ENCODE peak calls at places on chromosomes 7 and 10, in ten cellular contexts. One of them, this sample, is unnamed.

GRCh38 chr10:120945801-120946302 is 94.7 kb downstream of the WDR11 start:
- DNase-seq in OCI-LY7: no peak
- DNase-seq in A172: no peak
- DNase-seq in tibial artery: no peak
- DNase-seq in GM19239: no peak
- DNase-seq in fibroblast of the conjunctiva: no peak
- DNase-seq in stimulated activated CD8-positive, alpha-beta memory T cell treated with anti-CD3 and anti-CD28 coated beads, Interleukin-2, amount 100 ng/mL, for 48 hours: no peak
- DNase-seq in cardiac muscle cell: peak; percentile 62
- DNase-seq in activated T-cell treated with anti-CD3 and anti-CD28 coated beads for 1 hour: no peak
- DNase-seq in Ammon's horn: peak; percentile 97
- DNase-seq in this sample: no peak

GRCh38 chr10:129096340-129096984 is 370.6 kb upstream of the MGMT start:
- DNase-seq in OCI-LY7: no peak
- DNase-seq in A172: no peak
- DNase-seq in tibial artery: peak; percentile 72
- DNase-seq in GM19239: no peak
- DNase-seq in fibroblast of the conjunctiva: peak; percentile 93
- DNase-seq in stimulated activated CD8-positive, alpha-beta memory T cell treated with anti-CD3 and anti-CD28 coated beads, Interleukin-2, amount 100 ng/mL, for 48 hours: no peak
- DNase-seq in cardiac muscle cell: peak; percentile 99
- DNase-seq in activated T-cell treated with anti-CD3 and anti-CD28 coated beads for 1 hour: no peak
- DNase-seq in Ammon's horn: no peak
- DNase-seq in this sample: no peak

GRCh38 chr7:79452032-79452494 is 1.4 kb downstream of the MAGI2 start:
- DNase-seq in OCI-LY7: no peak
- DNase-seq in A172: peak; percentile 69
- DNase-seq in tibial artery: peak; percentile 95
- DNase-seq in GM19239: no peak
- DNase-seq in fibroblast of the conjunctiva: peak; percentile 83
- DNase-seq in stimulated activated CD8-positive, alpha-beta memory T cell treated with anti-CD3 and anti-CD28 coated beads, Interleukin-2, amount 100 ng/mL, for 48 hours: no peak
- DNase-seq in cardiac muscle cell: peak; percentile 94
- DNase-seq in activated T-cell treated with anti-CD3 and anti-CD28 coated beads for 1 hour: no peak
- DNase-seq in Ammon's horn: peak; percentile 94
- DNase-seq in this sample: peak; percentile 34

GRCh38 chr10:49645417-49646255 is 31.8 kb downstream of the CHAT start:
- DNase-seq in OCI-LY7: no peak
- DNase-seq in A172: no peak
- DNase-seq in tibial artery: no peak
- DNase-seq in GM19239: no peak
- DNase-seq in fibroblast of the conjunctiva: no peak
- DNase-seq in stimulated activated CD8-positive, alpha-beta memory T cell treated with anti-CD3 and anti-CD28 coated beads, Interleukin-2, amount 100 ng/mL, for 48 hours: no peak
- DNase-seq in cardiac muscle cell: no peak
- DNase-seq in activated T-cell treated with anti-CD3 and anti-CD28 coated beads for 1 hour: no peak
- DNase-seq in Ammon's horn: no peak
- DNase-seq in this sample: no peak

GRCh38 chr10:18737841-18738240 is 78.6 kb downstream of the ARL5B start:
- DNase-seq in OCI-LY7: no peak
- DNase-seq in A172: peak; percentile 74
- DNase-seq in tibial artery: no peak
- DNase-seq in GM19239: no peak
- DNase-seq in fibroblast of the conjunctiva: peak; percentile 27
- DNase-seq in stimulated activated CD8-positive, alpha-beta memory T cell treated with anti-CD3 and anti-CD28 coated beads, Interleukin-2, amount 100 ng/mL, for 48 hours: no peak
- DNase-seq in cardiac muscle cell: peak; percentile 46
- DNase-seq in activated T-cell treated with anti-CD3 and anti-CD28 coated beads for 1 hour: no peak
- DNase-seq in Ammon's horn: no peak
- DNase-seq in this sample: no peak

GRCh38 chr7:82444220-82445049 is 858 bp upstream of the CACNA2D1 start:
- DNase-seq in OCI-LY7: no peak
- DNase-seq in A172: no peak
- DNase-seq in tibial artery: no peak
- DNase-seq in GM19239: no peak
- DNase-seq in fibroblast of the conjunctiva: no peak
- DNase-seq in stimulated activated CD8-positive, alpha-beta memory T cell treated with anti-CD3 and anti-CD28 coated beads, Interleukin-2, amount 100 ng/mL, for 48 hours: no peak
- DNase-seq in cardiac muscle cell: no peak
- DNase-seq in activated T-cell treated with anti-CD3 and anti-CD28 coated beads for 1 hour: no peak
- DNase-seq in Ammon's horn: no peak
- DNase-seq in this sample: peak; percentile 87

GRCh38 chr10:126041804-126042231 is 145.5 kb downstream of the FANK1 start:
- DNase-seq in OCI-LY7: peak; percentile 76
- DNase-seq in A172: peak; percentile 14
- DNase-seq in tibial artery: peak; percentile 89
- DNase-seq in GM19239: peak; percentile 75
- DNase-seq in fibroblast of the conjunctiva: no peak
- DNase-seq in stimulated activated CD8-positive, alpha-beta memory T cell treated with anti-CD3 and anti-CD28 coated beads, Interleukin-2, amount 100 ng/mL, for 48 hours: peak; percentile 39
- DNase-seq in cardiac muscle cell: peak; percentile 92
- DNase-seq in activated T-cell treated with anti-CD3 and anti-CD28 coated beads for 1 hour: peak; percentile 39
- DNase-seq in Ammon's horn: peak; percentile 85
- DNase-seq in this sample: peak; percentile 24

GRCh38 chr10:81215498-81215897 is 659.5 kb upstream of the NRG3 start:
- DNase-seq in OCI-LY7: no peak
- DNase-seq in A172: peak; percentile 2
- DNase-seq in tibial artery: no peak
- DNase-seq in GM19239: no peak
- DNase-seq in fibroblast of the conjunctiva: no peak
- DNase-seq in stimulated activated CD8-positive, alpha-beta memory T cell treated with anti-CD3 and anti-CD28 coated beads, Interleukin-2, amount 100 ng/mL, for 48 hours: no peak
- DNase-seq in cardiac muscle cell: peak; percentile 65
- DNase-seq in activated T-cell treated with anti-CD3 and anti-CD28 coated beads for 1 hour: no peak
- DNase-seq in Ammon's horn: peak; percentile 1
- DNase-seq in this sample: no peak

GRCh38 chr7:120951309-120951706 is 731 bp downstream of the ING3 start:
- DNase-seq in OCI-LY7: no peak
- DNase-seq in A172: no peak
- DNase-seq in tibial artery: no peak
- DNase-seq in GM19239: no peak
- DNase-seq in fibroblast of the conjunctiva: no peak
- DNase-seq in stimulated activated CD8-positive, alpha-beta memory T cell treated with anti-CD3 and anti-CD28 coated beads, Interleukin-2, amount 100 ng/mL, for 48 hours: no peak
- DNase-seq in cardiac muscle cell: no peak
- DNase-seq in activated T-cell treated with anti-CD3 and anti-CD28 coated beads for 1 hour: no peak
- DNase-seq in Ammon's horn: no peak
- DNase-seq in this sample: no peak

GRCh38 chr7:93651603-93652159 is 77.2 kb upstream of the CALCR start:
- DNase-seq in OCI-LY7: no peak
- DNase-seq in A172: no peak
- DNase-seq in tibial artery: no peak
- DNase-seq in GM19239: no peak
- DNase-seq in fibroblast of the conjunctiva: no peak
- DNase-seq in stimulated activated CD8-positive, alpha-beta memory T cell treated with anti-CD3 and anti-CD28 coated beads, Interleukin-2, amount 100 ng/mL, for 48 hours: no peak
- DNase-seq in cardiac muscle cell: no peak
- DNase-seq in activated T-cell treated with anti-CD3 and anti-CD28 coated beads for 1 hour: no peak
- DNase-seq in Ammon's horn: no peak
- DNase-seq in this sample: no peak

GRCh38 chr7:36084485-36085091 is 68.5 kb upstream of the EEPD1 start:
- DNase-seq in OCI-LY7: no peak
- DNase-seq in A172: peak; percentile 41
- DNase-seq in tibial artery: no peak
- DNase-seq in GM19239: no peak
- DNase-seq in fibroblast of the conjunctiva: no peak
- DNase-seq in stimulated activated CD8-positive, alpha-beta memory T cell treated with anti-CD3 and anti-CD28 coated beads, Interleukin-2, amount 100 ng/mL, for 48 hours: no peak
- DNase-seq in cardiac muscle cell: peak; percentile 71
- DNase-seq in activated T-cell treated with anti-CD3 and anti-CD28 coated beads for 1 hour: no peak
- DNase-seq in Ammon's horn: peak; percentile 23
- DNase-seq in this sample: peak; percentile 62

GRCh38 chr10:104406715-104407517 is 53.3 kb downstream of the CFAP58 start:
- DNase-seq in OCI-LY7: peak; percentile 25
- DNase-seq in A172: peak; percentile 48
- DNase-seq in tibial artery: no peak
- DNase-seq in GM19239: no peak
- DNase-seq in fibroblast of the conjunctiva: peak; percentile 42
- DNase-seq in stimulated activated CD8-positive, alpha-beta memory T cell treated with anti-CD3 and anti-CD28 coated beads, Interleukin-2, amount 100 ng/mL, for 48 hours: no peak
- DNase-seq in cardiac muscle cell: peak; percentile 67
- DNase-seq in activated T-cell treated with anti-CD3 and anti-CD28 coated beads for 1 hour: no peak
- DNase-seq in Ammon's horn: peak; percentile 68
- DNase-seq in this sample: peak; percentile 54

GRCh38 chr10:91162495-91163268 is 57.8 kb upstream of the PCGF5 start:
- DNase-seq in OCI-LY7: peak; percentile 42
- DNase-seq in A172: peak; percentile 40
- DNase-seq in tibial artery: peak; percentile 81
- DNase-seq in GM19239: peak; percentile 61
- DNase-seq in fibroblast of the conjunctiva: peak; percentile 16
- DNase-seq in stimulated activated CD8-positive, alpha-beta memory T cell treated with anti-CD3 and anti-CD28 coated beads, Interleukin-2, amount 100 ng/mL, for 48 hours: peak; percentile 48
- DNase-seq in cardiac muscle cell: peak; percentile 65
- DNase-seq in activated T-cell treated with anti-CD3 and anti-CD28 coated beads for 1 hour: peak; percentile 74
- DNase-seq in Ammon's horn: peak; percentile 93
- DNase-seq in this sample: peak; percentile 56

GRCh38 chr10:4720463-4720862 is 105.5 kb upstream of the AKR1E2 start:
- DNase-seq in OCI-LY7: no peak
- DNase-seq in A172: no peak
- DNase-seq in tibial artery: no peak
- DNase-seq in GM19239: no peak
- DNase-seq in fibroblast of the conjunctiva: no peak
- DNase-seq in stimulated activated CD8-positive, alpha-beta memory T cell treated with anti-CD3 and anti-CD28 coated beads, Interleukin-2, amount 100 ng/mL, for 48 hours: no peak
- DNase-seq in cardiac muscle cell: peak; percentile 19
- DNase-seq in activated T-cell treated with anti-CD3 and anti-CD28 coated beads for 1 hour: no peak
- DNase-seq in Ammon's horn: no peak
- DNase-seq in this sample: no peak

GRCh38 chr10:3814832-3815209 is 29.8 kb upstream of the KLF6 start:
- DNase-seq in OCI-LY7: no peak
- DNase-seq in A172: no peak
- DNase-seq in tibial artery: no peak
- DNase-seq in GM19239: no peak
- DNase-seq in fibroblast of the conjunctiva: no peak
- DNase-seq in stimulated activated CD8-positive, alpha-beta memory T cell treated with anti-CD3 and anti-CD28 coated beads, Interleukin-2, amount 100 ng/mL, for 48 hours: no peak
- DNase-seq in cardiac muscle cell: no peak
- DNase-seq in activated T-cell treated with anti-CD3 and anti-CD28 coated beads for 1 hour: no peak
- DNase-seq in Ammon's horn: no peak
- DNase-seq in this sample: no peak

GRCh38 chr10:33537066-33537465 is 202.6 kb upstream of the NRP1 start:
- DNase-seq in OCI-LY7: no peak
- DNase-seq in A172: no peak
- DNase-seq in tibial artery: no peak
- DNase-seq in GM19239: no peak
- DNase-seq in fibroblast of the conjunctiva: no peak
- DNase-seq in stimulated activated CD8-positive, alpha-beta memory T cell treated with anti-CD3 and anti-CD28 coated beads, Interleukin-2, amount 100 ng/mL, for 48 hours: no peak
- DNase-seq in cardiac muscle cell: no peak
- DNase-seq in activated T-cell treated with anti-CD3 and anti-CD28 coated beads for 1 hour: no peak
- DNase-seq in Ammon's horn: no peak
- DNase-seq in this sample: no peak

GRCh38 chr7:35524112-35524804 is 170.7 kb downstream of the HERPUD2 start:
- DNase-seq in OCI-LY7: no peak
- DNase-seq in A172: no peak
- DNase-seq in tibial artery: no peak
- DNase-seq in GM19239: no peak
- DNase-seq in fibroblast of the conjunctiva: no peak
- DNase-seq in stimulated activated CD8-positive, alpha-beta memory T cell treated with anti-CD3 and anti-CD28 coated beads, Interleukin-2, amount 100 ng/mL, for 48 hours: no peak
- DNase-seq in cardiac muscle cell: no peak
- DNase-seq in activated T-cell treated with anti-CD3 and anti-CD28 coated beads for 1 hour: no peak
- DNase-seq in Ammon's horn: no peak
- DNase-seq in this sample: no peak

GRCh38 chr10:132722980-132723970 is 62.7 kb downstream of the NKX6-2 start:
- DNase-seq in OCI-LY7: no peak
- DNase-seq in A172: no peak
- DNase-seq in tibial artery: no peak
- DNase-seq in GM19239: no peak
- DNase-seq in fibroblast of the conjunctiva: no peak
- DNase-seq in stimulated activated CD8-positive, alpha-beta memory T cell treated with anti-CD3 and anti-CD28 coated beads, Interleukin-2, amount 100 ng/mL, for 48 hours: no peak
- DNase-seq in cardiac muscle cell: no peak
- DNase-seq in activated T-cell treated with anti-CD3 and anti-CD28 coated beads for 1 hour: no peak
- DNase-seq in Ammon's horn: no peak
- DNase-seq in this sample: peak; percentile 66

GRCh38 chr7:17370901-17371550 is 72.6 kb downstream of the AHR start:
- DNase-seq in OCI-LY7: no peak
- DNase-seq in A172: peak; percentile 56
- DNase-seq in tibial artery: no peak
- DNase-seq in GM19239: no peak
- DNase-seq in fibroblast of the conjunctiva: no peak
- DNase-seq in stimulated activated CD8-positive, alpha-beta memory T cell treated with anti-CD3 and anti-CD28 coated beads, Interleukin-2, amount 100 ng/mL, for 48 hours: no peak
- DNase-seq in cardiac muscle cell: no peak
- DNase-seq in activated T-cell treated with anti-CD3 and anti-CD28 coated beads for 1 hour: no peak
- DNase-seq in Ammon's horn: no peak
- DNase-seq in this sample: peak; percentile 28

GRCh38 chr10:8036521-8037198 is 17.8 kb upstream of the GATA3 start:
- DNase-seq in OCI-LY7: no peak
- DNase-seq in A172: no peak
- DNase-seq in tibial artery: peak; percentile 1
- DNase-seq in GM19239: no peak
- DNase-seq in fibroblast of the conjunctiva: no peak
- DNase-seq in stimulated activated CD8-positive, alpha-beta memory T cell treated with anti-CD3 and anti-CD28 coated beads, Interleukin-2, amount 100 ng/mL, for 48 hours: no peak
- DNase-seq in cardiac muscle cell: no peak
- DNase-seq in activated T-cell treated with anti-CD3 and anti-CD28 coated beads for 1 hour: no peak
- DNase-seq in Ammon's horn: no peak
- DNase-seq in this sample: no peak

GRCh38 chr7:20839196-20839735 is 52.6 kb upstream of the SP8 start:
- DNase-seq in OCI-LY7: no peak
- DNase-seq in A172: peak; percentile 6
- DNase-seq in tibial artery: no peak
- DNase-seq in GM19239: no peak
- DNase-seq in fibroblast of the conjunctiva: no peak
- DNase-seq in stimulated activated CD8-positive, alpha-beta memory T cell treated with anti-CD3 and anti-CD28 coated beads, Interleukin-2, amount 100 ng/mL, for 48 hours: no peak
- DNase-seq in cardiac muscle cell: no peak
- DNase-seq in activated T-cell treated with anti-CD3 and anti-CD28 coated beads for 1 hour: no peak
- DNase-seq in Ammon's horn: no peak
- DNase-seq in this sample: no peak

GRCh38 chr7:43577485-43577951 is 5.4 kb upstream of the STK17A start:
- DNase-seq in OCI-LY7: no peak
- DNase-seq in A172: peak; percentile 47
- DNase-seq in tibial artery: no peak
- DNase-seq in GM19239: no peak
- DNase-seq in fibroblast of the conjunctiva: no peak
- DNase-seq in stimulated activated CD8-positive, alpha-beta memory T cell treated with anti-CD3 and anti-CD28 coated beads, Interleukin-2, amount 100 ng/mL, for 48 hours: no peak
- DNase-seq in cardiac muscle cell: peak; percentile 39
- DNase-seq in activated T-cell treated with anti-CD3 and anti-CD28 coated beads for 1 hour: no peak
- DNase-seq in Ammon's horn: no peak
- DNase-seq in this sample: no peak

GRCh38 chr7:122674502-122674901 is 24.4 kb downstream of the RNF133 start:
- DNase-seq in OCI-LY7: no peak
- DNase-seq in A172: peak; percentile 35
- DNase-seq in tibial artery: no peak
- DNase-seq in GM19239: no peak
- DNase-seq in fibroblast of the conjunctiva: peak; percentile 10
- DNase-seq in stimulated activated CD8-positive, alpha-beta memory T cell treated with anti-CD3 and anti-CD28 coated beads, Interleukin-2, amount 100 ng/mL, for 48 hours: no peak
- DNase-seq in cardiac muscle cell: peak; percentile 65
- DNase-seq in activated T-cell treated with anti-CD3 and anti-CD28 coated beads for 1 hour: no peak
- DNase-seq in Ammon's horn: peak; percentile 22
- DNase-seq in this sample: no peak

GRCh38 chr10:99520040-99520803 is 12.5 kb upstream of the NKX2-3 start:
- DNase-seq in OCI-LY7: no peak
- DNase-seq in A172: peak; percentile 13
- DNase-seq in tibial artery: no peak
- DNase-seq in GM19239: no peak
- DNase-seq in fibroblast of the conjunctiva: no peak
- DNase-seq in stimulated activated CD8-positive, alpha-beta memory T cell treated with anti-CD3 and anti-CD28 coated beads, Interleukin-2, amount 100 ng/mL, for 48 hours: no peak
- DNase-seq in cardiac muscle cell: no peak
- DNase-seq in activated T-cell treated with anti-CD3 and anti-CD28 coated beads for 1 hour: no peak
- DNase-seq in Ammon's horn: no peak
- DNase-seq in this sample: peak; percentile 1

GRCh38 chr10:6171891-6172354 is 30.8 kb upstream of the PFKFB3 start:
- DNase-seq in OCI-LY7: no peak
- DNase-seq in A172: peak; percentile 91
- DNase-seq in tibial artery: peak; percentile 73
- DNase-seq in GM19239: no peak
- DNase-seq in fibroblast of the conjunctiva: peak; percentile 46
- DNase-seq in stimulated activated CD8-positive, alpha-beta memory T cell treated with anti-CD3 and anti-CD28 coated beads, Interleukin-2, amount 100 ng/mL, for 48 hours: no peak
- DNase-seq in cardiac muscle cell: peak; percentile 91
- DNase-seq in activated T-cell treated with anti-CD3 and anti-CD28 coated beads for 1 hour: no peak
- DNase-seq in Ammon's horn: peak; percentile 85
- DNase-seq in this sample: no peak

GRCh38 chr7:98784216-98784785 is 85.5 kb downstream of the TMEM130 start:
- DNase-seq in OCI-LY7: no peak
- DNase-seq in A172: no peak
- DNase-seq in tibial artery: no peak
- DNase-seq in GM19239: no peak
- DNase-seq in fibroblast of the conjunctiva: no peak
- DNase-seq in stimulated activated CD8-positive, alpha-beta memory T cell treated with anti-CD3 and anti-CD28 coated beads, Interleukin-2, amount 100 ng/mL, for 48 hours: no peak
- DNase-seq in cardiac muscle cell: no peak
- DNase-seq in activated T-cell treated with anti-CD3 and anti-CD28 coated beads for 1 hour: no peak
- DNase-seq in Ammon's horn: no peak
- DNase-seq in this sample: no peak

GRCh38 chr7:44149571-44150465 is 8.7 kb upstream of the MYL7 start:
- DNase-seq in OCI-LY7: no peak
- DNase-seq in A172: no peak
- DNase-seq in tibial artery: no peak
- DNase-seq in GM19239: no peak
- DNase-seq in fibroblast of the conjunctiva: no peak
- DNase-seq in stimulated activated CD8-positive, alpha-beta memory T cell treated with anti-CD3 and anti-CD28 coated beads, Interleukin-2, amount 100 ng/mL, for 48 hours: no peak
- DNase-seq in cardiac muscle cell: peak; percentile 10
- DNase-seq in activated T-cell treated with anti-CD3 and anti-CD28 coated beads for 1 hour: no peak
- DNase-seq in Ammon's horn: no peak
- DNase-seq in this sample: no peak

GRCh38 chr10:89390875-89391576 is 1.4 kb upstream of the IFIT1 start:
- DNase-seq in OCI-LY7: no peak
- DNase-seq in A172: no peak
- DNase-seq in tibial artery: no peak
- DNase-seq in GM19239: no peak
- DNase-seq in fibroblast of the conjunctiva: no peak
- DNase-seq in stimulated activated CD8-positive, alpha-beta memory T cell treated with anti-CD3 and anti-CD28 coated beads, Interleukin-2, amount 100 ng/mL, for 48 hours: no peak
- DNase-seq in cardiac muscle cell: no peak
- DNase-seq in activated T-cell treated with anti-CD3 and anti-CD28 coated beads for 1 hour: no peak
- DNase-seq in Ammon's horn: no peak
- DNase-seq in this sample: no peak

This sample was measured in NCI-H1417.